ENCODE peak calls at places on chromosome X, in nine cellular contexts. U is A549, M is stomach, O is GM12878, V is tibial nerve, D is suprapubic skin, X is SK-N-SH, W is K562, F is transverse colon. Q is an unnamed sample.

GRCh38 chrX:16250296-16250695 is 83.0 kb downstream of the MAGEB17 start:
- DNase-seq in F (no peak), X (no peak), D (no peak), W (no peak), O (no peak), U (no peak), M (no peak), V (no peak), Q (no peak)

GRCh38 chrX:140354431-140355120 is 150.3 kb downstream of the SOX3 start:
- DNase-seq in X (no peak), V (no peak), U (no peak), F (no peak), D (no peak), M (no peak), W (no peak), O (no peak), Q (no peak)

GRCh38 chrX:133913658-133914388 is 71.6 kb downstream of the GPC3 start:
- DNase-seq in D (no peak), O (no peak), V (no peak), F (no peak), X (no peak), W (no peak), M (no peak), U (no peak), Q (no peak)

GRCh38 chrX:19658030-19658429 is 142.7 kb upstream of the MAP3K15 start:
- DNase-seq in M (no peak), V (no peak), X (no peak), O (no peak), U (no peak), F (no peak), D (no peak), W (no peak), Q (no peak)

GRCh38 chrX:154123241-154124219 is 20.5 kb upstream of the OPN1LW start:
- DNase-seq in V (no peak), O (no peak), W (peak; percentile 71), D (no peak), M (peak; percentile 33), X (peak; percentile 67), F (peak; percentile 62), U (no peak), Q (no peak)

GRCh38 chrX:84155938-84156337 is 32.1 kb downstream of the RPS6KA6 start:
- DNase-seq in U (no peak), F (no peak), M (no peak), W (no peak), D (no peak), V (no peak), O (no peak), X (no peak), Q (no peak)

GRCh38 chrX:133287860-133288259 is 69.7 kb upstream of the TFDP3 start:
- DNase-seq in D (no peak), O (no peak), V (no peak), M (no peak), F (no peak), W (no peak), U (no peak), X (no peak), Q (no peak)

GRCh38 chrX:34638116-34638515 is 19.0 kb downstream of the TMEM47 start:
- DNase-seq in O (no peak), U (peak; percentile 1), D (no peak), W (peak; percentile 10), M (no peak), X (peak; percentile 7), V (no peak), F (no peak), Q (no peak)

GRCh38 chrX:154307207-154307606 is 11.6 kb downstream of the TKTL1 start:
- DNase-seq in X (peak; percentile 38), O (no peak), U (no peak), W (no peak), D (no peak), V (no peak), F (no peak), M (no peak), Q (no peak)

GRCh38 chrX:117969782-117970181 is 146.8 kb downstream of the KLHL13 start:
- DNase-seq in U (no peak), F (no peak), W (no peak), O (no peak), M (no peak), D (no peak), V (no peak), X (no peak), Q (no peak)

GRCh38 chrX:69424161-69424560 is 80.0 kb upstream of the NALF2 start:
- DNase-seq in U (no peak), F (no peak), X (peak; percentile 22), O (no peak), W (peak; percentile 10), D (no peak), V (no peak), M (no peak), Q (no peak)
- TF ChIP-seq EP300 in U (no peak), F (no peak), X (no peak), O (no peak), W (no peak), D (no peak), V (no peak), M (no peak), Q (no peak)

GRCh38 chrX:39688219-39688575 is 409.6 kb downstream of the BCOR start:
- DNase-seq in X (no peak), U (no peak), O (no peak), D (no peak), M (no peak), F (no peak), W (no peak), V (no peak), Q (no peak)

GRCh38 chrX:39688576-39689373 is 409.0 kb downstream of the BCOR start:
- DNase-seq in V (peak; percentile 30), F (peak; percentile 68), W (peak; percentile 76), O (no peak), D (no peak), U (peak; percentile 23), X (peak; percentile 89), M (peak; percentile 75), Q (peak; percentile 76)

GRCh38 chrX:39691724-39692123 is 406.0 kb downstream of the BCOR start:
- DNase-seq in M (no peak), V (no peak), U (no peak), F (no peak), D (no peak), O (no peak), X (no peak), W (no peak), Q (no peak)

GRCh38 chrX:39690541-39691415 is 407.0 kb downstream of the BCOR start:
- DNase-seq in U (no peak), V (no peak), O (no peak), M (no peak), X (no peak), W (no peak), F (peak; percentile 19), D (no peak), Q (no peak)

GRCh38 chrX:39689374-39690104 is 408.2 kb downstream of the BCOR start:
- DNase-seq in O (no peak), D (no peak), M (no peak), X (peak; percentile 73), V (no peak), F (peak; percentile 11), U (no peak), W (no peak), Q (no peak)
- H3K4me1 ChIP-seq in O (no peaks in the 10 kb centered on the region), D (peaks cover 13% of the 10 kb centered on the region), M (peaks cover 11% of the 10 kb centered on the region), X (no peaks in the 10 kb centered on the region), V (peaks cover 29% of the 10 kb centered on the region), F (no peaks in the 10 kb centered on the region), U (peaks cover 6% of the 10 kb centered on the region), W (peaks cover 17% of the 10 kb centered on the region), Q (peaks cover 17% of the 10 kb centered on the region)

GRCh38 chrX:27889878-27890277 is 82.1 kb downstream of the MAGEB10 start:
- DNase-seq in D (no peak), X (no peak), U (no peak), F (no peak), V (no peak), M (no peak), W (no peak), O (no peak), Q (no peak)
- TF ChIP-seq EP300 in D (no peak), X (no peak), U (no peak), F (no peak), V (no peak), M (no peak), W (no peak), O (no peak), Q (no peak)

GRCh38 chrX:54180403-54180802 is 2.7 kb downstream of the FAM120C start:
- DNase-seq in U (no peak), O (no peak), X (no peak), F (no peak), W (no peak), M (no peak), D (no peak), V (no peak), Q (no peak)

GRCh38 chrX:54182864-54183613 is at the start of gene FAM120C:
- DNase-seq in F (peak; percentile 68), M (peak; percentile 51), V (peak; percentile 24), D (peak; percentile 76), U (peak; percentile 75), X (peak; percentile 92), O (peak; percentile 40), W (peak; percentile 80), Q (peak; percentile 84)

GRCh38 chrX:54182194-54182863 is 725 bp downstream of the FAM120C start:
- DNase-seq in O (no peak), W (peak; percentile 12), V (peak; percentile 26), X (peak; percentile 58), U (peak; percentile 58), D (no peak), M (peak; percentile 65), F (peak; percentile 70), Q (peak; percentile 82)

GRCh38 chrX:54178100-54178940 is 4.7 kb downstream of the FAM120C start:
- DNase-seq in W (no peak), U (peak; percentile 36), V (no peak), D (no peak), F (no peak), O (no peak), M (no peak), X (no peak), Q (no peak)

DNA sequence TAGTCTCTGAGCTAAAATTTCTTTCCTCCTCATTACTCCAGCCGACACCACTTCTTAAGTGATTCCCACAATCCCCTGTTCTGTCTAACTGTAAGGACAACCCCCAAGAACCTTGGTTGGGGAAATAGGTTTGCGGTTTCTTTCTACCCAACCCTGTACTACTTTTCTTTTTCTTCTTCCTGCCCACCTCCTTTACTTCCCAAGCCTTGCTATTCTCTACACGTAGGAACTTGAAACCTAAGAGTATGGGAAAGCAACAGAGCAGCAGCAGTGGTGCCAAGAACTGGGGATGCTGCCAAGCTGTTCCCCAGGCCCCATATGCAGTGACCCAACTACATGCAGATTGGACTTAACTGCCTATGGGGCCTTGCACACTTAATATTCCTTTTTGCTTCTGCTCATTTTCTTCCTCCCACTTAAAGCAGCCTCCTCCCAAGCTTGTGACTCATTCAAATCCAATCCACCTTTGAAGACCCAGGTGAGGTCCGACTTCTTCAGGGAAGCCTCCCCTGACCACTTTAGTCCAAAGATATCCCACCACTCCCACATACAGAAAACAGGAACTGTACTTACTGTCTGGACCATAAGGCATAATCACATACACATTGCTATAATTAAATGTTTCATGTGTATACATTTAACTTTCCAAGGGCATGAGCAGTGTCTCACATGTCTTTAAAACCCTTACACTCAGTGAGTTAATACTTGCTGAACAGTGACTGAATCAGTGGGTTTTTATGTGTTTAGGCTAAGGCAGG is 1.7 kb downstream of the FAM120C start:
- DNase-seq in V (no peak), X (no peak), O (no peak), U (no peak), W (no peak), F (no peak), M (no peak), D (no peak), Q (no peak)
- H3K4me1 ChIP-seq in V (peaks cover 45% of the 10 kb centered on the region), X (no peaks in the 10 kb centered on the region), O (no peaks in the 10 kb centered on the region), U (peaks cover 48% of the 10 kb centered on the region), W (peaks cover 5% of the 10 kb centered on the region), F (no peaks in the 10 kb centered on the region), M (peaks cover 15% of the 10 kb centered on the region), D (peaks cover 28% of the 10 kb centered on the region), Q (peaks cover 37% of the 10 kb centered on the region)

GRCh38 chrX:92270936-92271655 is 491.9 kb downstream of the PCDH11X start:
- DNase-seq in O (no peak), V (no peak), X (no peak), F (no peak), D (no peak), M (no peak), W (no peak), U (no peak), Q (no peak)
- TF ChIP-seq EP300 in O (no peak), V (no peak), X (no peak), F (no peak), D (no peak), M (no peak), W (no peak), U (no peak), Q (no peak)